ENCODE peak calls at places on chromosomes 4 and X, in four cellular contexts. One of them, this sample, is unnamed.

GRCh38 chr4:80336582-80336981 is 1.1 kb downstream of the CFAP299 start:
- DNase-seq in HepG2: peak
- DNase-seq in GM12878: no peak
- DNase-seq in H1: no peak
- DNase-seq in this sample: peak

GRCh38 chrX:150495496-150495895 is 72.9 kb upstream of the MTM1 start:
- DNase-seq in HepG2: no peak
- DNase-seq in GM12878: no peak
- DNase-seq in H1: no peak
- DNase-seq in this sample: no peak

GRCh38 chrX:38939067-38939466 is 137.8 kb downstream of the MID1IP1 start:
- DNase-seq in HepG2: no peak
- DNase-seq in GM12878: no peak
- DNase-seq in H1: no peak
- DNase-seq in this sample: no peak

GRCh38 chr4:23855912-23856605 is 33.8 kb downstream of the PPARGC1A start:
- DNase-seq in HepG2: peak
- DNase-seq in GM12878: no peak
- DNase-seq in H1: no peak
- DNase-seq in this sample: no peak

GRCh38 chr4:127698789-127699200 is 31.4 kb upstream of the SLC25A31 start:
- DNase-seq in HepG2: no peak
- DNase-seq in GM12878: peak
- DNase-seq in H1: no peak
- DNase-seq in this sample: no peak

GRCh38 chrX:136953867-136954787 is 73.6 kb upstream of the RBMX start:
- DNase-seq in HepG2: peak
- DNase-seq in GM12878: peak
- DNase-seq in H1: peak
- DNase-seq in this sample: peak

GRCh38 chr4:173859091-173859713 is 329.2 kb upstream of the HAND2 start:
- DNase-seq in HepG2: no peak
- DNase-seq in GM12878: no peak
- DNase-seq in H1: no peak
- DNase-seq in this sample: no peak

GRCh38 chrX:1462596-1463251 is 10.0 kb upstream of the ASMTL start:
- DNase-seq in HepG2: no peak
- DNase-seq in GM12878: no peak
- DNase-seq in H1: no peak
- DNase-seq in this sample: no peak

GRCh38 chr4:52788806-52789205 is 37.6 kb upstream of the ERVMER34-1 start:
- DNase-seq in HepG2: no peak
- DNase-seq in GM12878: no peak
- DNase-seq in H1: no peak
- DNase-seq in this sample: peak

GRCh38 chrX:20265221-20265725 is 1.4 kb downstream of the RPS6KA3 start:
- DNase-seq in HepG2: peak
- DNase-seq in GM12878: no peak
- DNase-seq in H1: no peak
- DNase-seq in this sample: no peak

GRCh38 chr4:46931981-46932380 is 22.9 kb upstream of the COX7B2 start:
- DNase-seq in HepG2: peak
- DNase-seq in GM12878: peak
- DNase-seq in H1: no peak
- DNase-seq in this sample: peak

GRCh38 chrX:24498181-24498580 is 33.1 kb downstream of the PDK3 start:
- DNase-seq in HepG2: peak
- DNase-seq in GM12878: no peak
- DNase-seq in H1: no peak
- DNase-seq in this sample: no peak

GRCh38 chrX:21725498-21725897 is 32.4 kb downstream of the SMPX start:
- DNase-seq in HepG2: peak
- DNase-seq in GM12878: no peak
- DNase-seq in H1: no peak
- DNase-seq in this sample: no peak

GRCh38 chr4:182246401-182247205 is 3.4 kb downstream of the TENM3 start:
- DNase-seq in HepG2: no peak
- DNase-seq in GM12878: no peak
- DNase-seq in H1: no peak
- DNase-seq in this sample: no peak

GRCh38 chr4:150722908-150723362 is 141.0 kb downstream of the MAB21L2 start:
- DNase-seq in HepG2: no peak
- DNase-seq in GM12878: no peak
- DNase-seq in H1: no peak
- DNase-seq in this sample: no peak

GRCh38 chr4:78166582-78166981 is 109.5 kb downstream of the FRAS1 start:
- DNase-seq in HepG2: no peak
- DNase-seq in GM12878: no peak
- DNase-seq in H1: no peak
- DNase-seq in this sample: no peak

GRCh38 chr4:176538217-176538925 is 218.6 kb downstream of the SPCS3 start:
- DNase-seq in HepG2: no peak
- DNase-seq in GM12878: no peak
- DNase-seq in H1: no peak
- DNase-seq in this sample: no peak

GRCh38 chr4:89681219-89681618 is 155.7 kb downstream of the SNCA start:
- DNase-seq in HepG2: peak
- DNase-seq in GM12878: no peak
- DNase-seq in H1: peak
- DNase-seq in this sample: no peak

GRCh38 chr4:14726441-14727405 is 275.6 kb upstream of the CPEB2 start:
- DNase-seq in HepG2: no peak
- DNase-seq in GM12878: no peak
- DNase-seq in H1: no peak
- DNase-seq in this sample: no peak

GRCh38 chr4:2419814-2420213 is 1.1 kb downstream of the CFAP99 start:
- DNase-seq in HepG2: no peak
- DNase-seq in GM12878: no peak
- DNase-seq in H1: no peak
- DNase-seq in this sample: no peak

GRCh38 chr4:38195911-38196310 is 235.7 kb downstream of the PTTG2 start:
- DNase-seq in HepG2: no peak
- DNase-seq in GM12878: no peak
- DNase-seq in H1: no peak
- DNase-seq in this sample: no peak

GRCh38 chrX:70592091-70592490 is 147.5 kb downstream of the DLG3 start:
- DNase-seq in HepG2: no peak
- DNase-seq in GM12878: no peak
- DNase-seq in H1: no peak
- DNase-seq in this sample: no peak

GRCh38 chrX:152897216-152898144 is at the start of gene ZNF185:
- DNase-seq in HepG2: no peak
- DNase-seq in GM12878: no peak
- DNase-seq in H1: no peak
- DNase-seq in this sample: peak

GRCh38 chr4:107380190-107380589 is 339.8 kb downstream of the PAPSS1 start:
- DNase-seq in HepG2: no peak
- DNase-seq in GM12878: no peak
- DNase-seq in H1: no peak
- DNase-seq in this sample: no peak

GRCh38 chr4:100095729-100096595 is 94.3 kb downstream of the DDIT4L start:
- DNase-seq in HepG2: peak
- DNase-seq in GM12878: peak
- DNase-seq in H1: no peak
- DNase-seq in this sample: no peak

GRCh38 chrX:46279214-46279924 is 265.9 kb downstream of the ZNF674 start:
- DNase-seq in HepG2: no peak
- DNase-seq in GM12878: no peak
- DNase-seq in H1: no peak
- DNase-seq in this sample: peak
- TF ChIP-seq YY1 in HepG2: no peak
- TF ChIP-seq YY1 in GM12878: no peak
- TF ChIP-seq YY1 in H1: no peak
- TF ChIP-seq YY1 in this sample: no peak

DNA sequence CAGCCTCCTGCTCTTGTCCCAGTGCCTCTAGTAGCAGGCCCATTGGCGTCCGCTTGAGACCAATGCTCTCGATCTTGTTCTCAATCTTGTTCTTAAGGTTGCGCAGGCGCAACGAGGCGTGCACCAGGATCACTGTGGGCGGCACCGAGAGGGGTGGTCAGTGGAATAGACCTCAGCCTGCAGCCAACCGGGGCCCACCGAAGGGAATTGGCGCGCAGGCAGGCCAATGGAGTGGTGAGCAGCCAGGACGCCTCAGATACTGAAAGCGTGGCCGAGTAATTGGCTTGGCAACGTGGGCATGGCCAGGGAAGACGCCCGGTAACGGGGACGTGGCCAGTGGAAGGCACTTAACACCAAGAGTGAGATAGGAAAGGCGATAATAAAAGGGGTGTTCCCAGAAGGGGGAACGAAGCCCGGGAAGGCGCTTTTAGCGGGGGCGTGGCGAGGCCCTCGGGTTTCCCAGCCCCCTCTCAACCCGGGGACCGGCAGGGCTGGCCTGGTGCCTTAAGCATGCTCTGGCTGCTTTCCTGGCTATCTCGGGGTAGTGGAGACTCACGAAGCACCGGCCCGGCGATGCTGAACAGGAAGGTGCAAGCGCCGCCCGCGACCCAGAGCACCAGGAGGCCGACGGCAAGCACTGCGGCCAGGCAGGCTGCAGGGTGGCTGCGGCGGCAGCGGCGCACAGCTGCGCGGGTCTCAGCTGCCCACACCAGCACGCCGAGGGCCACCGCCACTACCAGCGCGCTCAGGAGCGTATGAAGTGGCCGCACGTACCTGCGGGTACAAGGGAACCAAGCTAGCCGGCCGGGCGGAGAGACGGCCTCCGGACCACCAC is 1.7 kb downstream of the PRAF2 start:
- DNase-seq in HepG2: no peak
- DNase-seq in GM12878: no peak
- DNase-seq in H1: peak
- DNase-seq in this sample: no peak
- H3K9ac ChIP-seq in HepG2: no peak
- H3K9ac ChIP-seq in GM12878: no peak
- H3K9ac ChIP-seq in H1: no peak
- H3K9ac ChIP-seq in this sample: no peak

DNA sequence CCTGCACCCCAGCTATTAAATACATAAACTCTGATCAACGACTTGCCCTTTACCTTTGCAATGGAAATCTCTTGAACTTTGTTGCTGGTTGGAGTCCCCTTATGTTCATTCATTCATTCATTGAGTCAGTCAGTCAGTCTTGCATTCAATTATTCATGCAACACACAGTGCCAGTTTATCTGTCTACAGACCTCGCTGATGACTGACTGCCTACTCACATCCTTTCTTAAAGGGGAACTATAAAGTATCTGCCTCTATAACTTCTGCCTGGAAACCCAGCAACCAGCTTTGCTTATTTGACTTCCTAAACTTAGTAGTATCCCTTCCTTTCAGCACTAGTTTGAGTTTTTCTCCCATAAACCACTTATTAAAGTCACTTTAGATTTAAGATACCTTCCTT is 620.8 kb upstream of the ADGRL3 start:
- DNase-seq in HepG2: no peak
- DNase-seq in GM12878: no peak
- DNase-seq in H1: no peak
- DNase-seq in this sample: no peak
- TF ChIP-seq SUZ12 in HepG2: no peak
- TF ChIP-seq SUZ12 in GM12878: no peak
- TF ChIP-seq SUZ12 in H1: no peak
- TF ChIP-seq SUZ12 in this sample: no peak

GRCh38 chr4:29009908-29010307 is 1710.3 kb upstream of the PCDH7 start:
- DNase-seq in HepG2: no peak
- DNase-seq in GM12878: no peak
- DNase-seq in H1: no peak
- DNase-seq in this sample: no peak

GRCh38 chr4:29002151-29002550 is 1718.0 kb upstream of the PCDH7 start:
- DNase-seq in HepG2: no peak
- DNase-seq in GM12878: no peak
- DNase-seq in H1: peak
- DNase-seq in this sample: peak

DNA sequence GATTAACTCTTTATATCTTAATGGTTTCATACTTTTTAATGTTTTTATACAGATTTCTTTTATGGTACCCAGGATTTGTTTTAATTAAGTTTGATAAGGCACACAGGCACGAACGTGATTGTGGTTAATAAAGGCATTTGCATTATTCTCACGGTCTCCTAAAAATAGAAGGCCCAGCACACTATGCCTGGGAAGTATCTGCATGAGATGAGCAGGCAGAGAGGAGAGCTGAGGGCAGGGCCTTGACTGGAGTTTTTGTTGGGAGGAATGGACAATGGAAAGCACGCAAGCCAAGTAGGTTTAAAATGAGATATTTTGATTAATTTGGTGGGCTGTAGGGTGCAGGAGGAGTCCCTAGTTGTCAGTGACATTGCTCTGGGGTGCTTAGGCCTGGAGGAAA is 1714.3 kb upstream of the PCDH7 start:
- DNase-seq in HepG2: no peak
- DNase-seq in GM12878: no peak
- DNase-seq in H1: no peak
- DNase-seq in this sample: no peak
- TF ChIP-seq YY1 in HepG2: no peak
- TF ChIP-seq YY1 in GM12878: no peak
- TF ChIP-seq YY1 in H1: no peak
- TF ChIP-seq YY1 in this sample: no peak

GRCh38 chr4:184401397-184402171 is 72.8 kb downstream of the IRF2 start:
- DNase-seq in HepG2: no peak
- DNase-seq in GM12878: no peak
- DNase-seq in H1: no peak
- DNase-seq in this sample: no peak

GRCh38 chr4:184402239-184402638 is 72.1 kb downstream of the IRF2 start:
- DNase-seq in HepG2: no peak
- DNase-seq in GM12878: no peak
- DNase-seq in H1: no peak
- DNase-seq in this sample: no peak

GRCh38 chr4:184404047-184404446 is 70.3 kb downstream of the IRF2 start:
- DNase-seq in HepG2: no peak
- DNase-seq in GM12878: no peak
- DNase-seq in H1: no peak
- DNase-seq in this sample: no peak

GRCh38 chr4:184403384-184403781 is 71.0 kb downstream of the IRF2 start:
- DNase-seq in HepG2: no peak
- DNase-seq in GM12878: no peak
- DNase-seq in H1: no peak
- DNase-seq in this sample: no peak

GRCh38 chr4:184402740-184403383 is 71.5 kb downstream of the IRF2 start:
- DNase-seq in HepG2: no peak
- DNase-seq in GM12878: no peak
- DNase-seq in H1: no peak
- DNase-seq in this sample: no peak
- H3K9ac ChIP-seq in HepG2: no peak
- H3K9ac ChIP-seq in GM12878: peak
- H3K9ac ChIP-seq in H1: no peak
- H3K9ac ChIP-seq in this sample: no peak

GRCh38 chr4:85368932-85369331 is 106.0 kb upstream of the ARHGAP24 start:
- DNase-seq in HepG2: no peak
- DNase-seq in GM12878: no peak
- DNase-seq in H1: no peak
- DNase-seq in this sample: no peak

GRCh38 chr4:85372986-85373385 is 102.0 kb upstream of the ARHGAP24 start:
- DNase-seq in HepG2: no peak
- DNase-seq in GM12878: no peak
- DNase-seq in H1: no peak
- DNase-seq in this sample: no peak

GRCh38 chr4:85368240-85368639 is 106.7 kb upstream of the ARHGAP24 start:
- DNase-seq in HepG2: no peak
- DNase-seq in GM12878: no peak
- DNase-seq in H1: no peak
- DNase-seq in this sample: no peak

GRCh38 chr4:85369703-85370380 is 105.1 kb upstream of the ARHGAP24 start:
- DNase-seq in HepG2: peak
- DNase-seq in GM12878: no peak
- DNase-seq in H1: no peak
- DNase-seq in this sample: no peak

GRCh38 chr4:85370400-85371032 is 104.4 kb upstream of the ARHGAP24 start:
- DNase-seq in HepG2: peak
- DNase-seq in GM12878: peak
- DNase-seq in H1: peak
- DNase-seq in this sample: peak
- TF ChIP-seq SUZ12 in HepG2: no peak
- TF ChIP-seq SUZ12 in GM12878: no peak
- TF ChIP-seq SUZ12 in H1: no peak
- TF ChIP-seq SUZ12 in this sample: no peak